ENCODE peak calls at places on chromosomes 13 and 19, in ten cellular contexts. One of them, this sample, is unnamed.

GRCh38 chr13:103243495-103243894 is 177.3 kb upstream of the SLC10A2 start:
- DNase-seq in hepatocyte: no peak
- DNase-seq in tibial artery: no peak
- DNase-seq in vagina: no peak
- DNase-seq in ovary: no peak
- DNase-seq in PC-3: no peak
- DNase-seq in transverse colon: no peak
- DNase-seq in BE2C: no peak
- DNase-seq in stomach: no peak
- DNase-seq in K562: no peak
- DNase-seq in this sample: no peak

GRCh38 chr13:26053418-26053980 is 1.7 kb upstream of the SHISA2 start:
- DNase-seq in hepatocyte: no peak
- DNase-seq in tibial artery: no peak
- DNase-seq in vagina: no peak
- DNase-seq in ovary: no peak
- DNase-seq in PC-3: no peak
- DNase-seq in transverse colon: no peak
- DNase-seq in BE2C: no peak
- DNase-seq in stomach: no peak
- DNase-seq in K562: no peak
- DNase-seq in this sample: no peak

GRCh38 chr19:38183227-38183914 is 40.7 kb downstream of the DPF1 start:
- DNase-seq in hepatocyte: no peak
- DNase-seq in tibial artery: no peak
- DNase-seq in vagina: no peak
- DNase-seq in ovary: peak; percentile 66
- DNase-seq in PC-3: no peak
- DNase-seq in transverse colon: no peak
- DNase-seq in BE2C: peak; percentile 72
- DNase-seq in stomach: no peak
- DNase-seq in K562: peak; percentile 78
- DNase-seq in this sample: no peak

GRCh38 chr13:63085851-63086250 is 1670.2 kb upstream of the PCDH20 start:
- DNase-seq in hepatocyte: no peak
- DNase-seq in tibial artery: no peak
- DNase-seq in vagina: no peak
- DNase-seq in ovary: no peak
- DNase-seq in PC-3: no peak
- DNase-seq in transverse colon: no peak
- DNase-seq in BE2C: no peak
- DNase-seq in stomach: no peak
- DNase-seq in K562: no peak
- DNase-seq in this sample: no peak

GRCh38 chr13:39881887-39882286 is 226.4 kb downstream of the COG6 start:
- DNase-seq in hepatocyte: no peak
- DNase-seq in tibial artery: no peak
- DNase-seq in vagina: no peak
- DNase-seq in ovary: no peak
- DNase-seq in PC-3: no peak
- DNase-seq in transverse colon: no peak
- DNase-seq in BE2C: no peak
- DNase-seq in stomach: no peak
- DNase-seq in K562: no peak
- DNase-seq in this sample: no peak

GRCh38 chr13:110506859-110507566 is 54.5 kb downstream of the RAB20 start:
- DNase-seq in hepatocyte: peak; percentile 82
- DNase-seq in tibial artery: peak; percentile 60
- DNase-seq in vagina: no peak
- DNase-seq in ovary: peak; percentile 79
- DNase-seq in PC-3: peak; percentile 56
- DNase-seq in transverse colon: peak; percentile 90
- DNase-seq in BE2C: no peak
- DNase-seq in stomach: peak; percentile 94
- DNase-seq in K562: peak; percentile 90
- DNase-seq in this sample: no peak

GRCh38 chr19:49343127-49343526 is 7.9 kb downstream of the CD37 start:
- DNase-seq in hepatocyte: no peak
- DNase-seq in tibial artery: no peak
- DNase-seq in vagina: no peak
- DNase-seq in ovary: peak; percentile 14
- DNase-seq in PC-3: no peak
- DNase-seq in transverse colon: peak; percentile 4
- DNase-seq in BE2C: no peak
- DNase-seq in stomach: no peak
- DNase-seq in K562: no peak
- DNase-seq in this sample: no peak

GRCh38 chr19:39177736-39178135 is 19.0 kb upstream of the NCCRP1 start:
- DNase-seq in hepatocyte: no peak
- DNase-seq in tibial artery: no peak
- DNase-seq in vagina: no peak
- DNase-seq in ovary: no peak
- DNase-seq in PC-3: no peak
- DNase-seq in transverse colon: no peak
- DNase-seq in BE2C: no peak
- DNase-seq in stomach: no peak
- DNase-seq in K562: no peak
- DNase-seq in this sample: no peak

GRCh38 chr13:98155475-98156111 is 12.7 kb downstream of the FARP1 start:
- DNase-seq in hepatocyte: no peak
- DNase-seq in tibial artery: no peak
- DNase-seq in vagina: no peak
- DNase-seq in ovary: no peak
- DNase-seq in PC-3: peak; percentile 45
- DNase-seq in transverse colon: no peak
- DNase-seq in BE2C: peak; percentile 28
- DNase-seq in stomach: no peak
- DNase-seq in K562: no peak
- DNase-seq in this sample: peak; percentile 40

GRCh38 chr19:5942991-5943390 is 28.9 kb downstream of the CAPS start:
- DNase-seq in hepatocyte: no peak
- DNase-seq in tibial artery: no peak
- DNase-seq in vagina: no peak
- DNase-seq in ovary: no peak
- DNase-seq in PC-3: no peak
- DNase-seq in transverse colon: no peak
- DNase-seq in BE2C: no peak
- DNase-seq in stomach: no peak
- DNase-seq in K562: no peak
- DNase-seq in this sample: no peak
- H3K36me3 ChIP-seq in hepatocyte: no peaks in the 10 kb centered on the region
- H3K36me3 ChIP-seq in tibial artery: peaks cover 23% of the 10 kb centered on the region
- H3K36me3 ChIP-seq in vagina: no peaks in the 10 kb centered on the region
- H3K36me3 ChIP-seq in ovary: no peaks in the 10 kb centered on the region
- H3K36me3 ChIP-seq in PC-3: peaks cover 44% of the 10 kb centered on the region
- H3K36me3 ChIP-seq in transverse colon: no peaks in the 10 kb centered on the region
- H3K36me3 ChIP-seq in BE2C: peaks cover 50% of the 10 kb centered on the region
- H3K36me3 ChIP-seq in stomach: peaks cover 35% of the 10 kb centered on the region
- H3K36me3 ChIP-seq in K562: peaks cover 55% of the 10 kb centered on the region
- H3K36me3 ChIP-seq in this sample: peaks cover 3% of the 10 kb centered on the region

DNA sequence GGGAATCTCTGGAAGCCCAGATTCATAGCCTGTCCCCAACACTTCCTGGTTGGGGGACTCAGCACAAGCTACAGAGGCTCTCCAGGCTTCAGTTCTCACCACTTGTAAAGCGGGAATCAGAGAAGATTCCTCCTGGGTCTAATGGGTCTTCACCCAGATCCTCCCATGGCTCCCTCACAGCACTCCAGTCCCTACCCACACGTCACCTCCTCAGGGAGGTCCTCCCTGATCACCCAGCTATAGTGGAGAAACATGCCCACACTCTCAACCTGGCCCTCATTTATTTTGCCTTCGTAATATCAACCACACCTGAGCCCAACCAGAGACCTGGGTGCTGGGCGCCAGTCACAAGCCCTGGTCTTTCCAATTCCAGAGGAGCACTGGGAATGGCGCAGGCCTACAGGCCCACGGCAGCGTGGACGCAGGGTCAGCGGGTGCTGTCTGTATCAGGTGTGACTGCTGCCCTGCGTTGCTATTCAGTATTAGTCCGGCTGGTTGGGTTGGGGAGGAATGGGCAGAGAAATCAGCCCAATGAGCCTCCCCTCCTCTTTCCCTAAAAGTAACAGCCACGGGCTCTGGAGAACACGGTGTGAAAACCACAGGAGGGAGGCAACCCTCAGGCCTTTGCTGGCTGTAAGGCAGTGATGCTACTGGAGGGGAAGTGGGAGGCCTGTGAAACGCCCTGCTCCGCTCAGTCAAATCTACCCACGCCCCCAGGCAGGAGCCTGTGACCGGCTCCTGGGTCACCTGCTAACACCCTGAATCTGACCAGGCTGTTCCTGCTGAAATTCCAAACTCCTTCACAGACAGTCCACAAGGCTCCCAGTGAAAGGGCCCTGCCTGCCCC is 5.2 kb downstream of the AKT2 start:
- DNase-seq in hepatocyte: peak; percentile 4
- DNase-seq in tibial artery: no peak
- DNase-seq in vagina: no peak
- DNase-seq in ovary: no peak
- DNase-seq in PC-3: no peak
- DNase-seq in transverse colon: no peak
- DNase-seq in BE2C: no peak
- DNase-seq in stomach: no peak
- DNase-seq in K562: no peak
- DNase-seq in this sample: no peak
- H3K4me1 ChIP-seq in hepatocyte: peaks cover 55% of the 10 kb centered on the region
- H3K4me1 ChIP-seq in tibial artery: no peaks in the 10 kb centered on the region
- H3K4me1 ChIP-seq in vagina: peaks cover 95% of the 10 kb centered on the region
- H3K4me1 ChIP-seq in ovary: peaks cover 63% of the 10 kb centered on the region
- H3K4me1 ChIP-seq in PC-3: no peaks in the 10 kb centered on the region
- H3K4me1 ChIP-seq in transverse colon: peaks cover 61% of the 10 kb centered on the region
- H3K4me1 ChIP-seq in BE2C: peaks cover 2% of the 10 kb centered on the region
- H3K4me1 ChIP-seq in stomach: peaks cover 94% of the 10 kb centered on the region
- H3K4me1 ChIP-seq in K562: peaks cover 63% of the 10 kb centered on the region
- H3K4me1 ChIP-seq in this sample: peaks cover 9% of the 10 kb centered on the region

GRCh38 chr19:56103027-56103614 is 18.0 kb downstream of the ZNF787 start:
- DNase-seq in hepatocyte: no peak
- DNase-seq in tibial artery: no peak
- DNase-seq in vagina: no peak
- DNase-seq in ovary: no peak
- DNase-seq in PC-3: no peak
- DNase-seq in transverse colon: no peak
- DNase-seq in BE2C: no peak
- DNase-seq in stomach: no peak
- DNase-seq in K562: no peak
- DNase-seq in this sample: no peak
- H3K36me3 ChIP-seq in hepatocyte: no peaks in the 10 kb centered on the region
- H3K36me3 ChIP-seq in tibial artery: peaks cover 32% of the 10 kb centered on the region
- H3K36me3 ChIP-seq in vagina: no peaks in the 10 kb centered on the region
- H3K36me3 ChIP-seq in ovary: no peaks in the 10 kb centered on the region
- H3K36me3 ChIP-seq in PC-3: peaks cover 33% of the 10 kb centered on the region
- H3K36me3 ChIP-seq in transverse colon: no peaks in the 10 kb centered on the region
- H3K36me3 ChIP-seq in BE2C: peaks cover 29% of the 10 kb centered on the region
- H3K36me3 ChIP-seq in stomach: peaks cover 54% of the 10 kb centered on the region
- H3K36me3 ChIP-seq in K562: peaks cover 68% of the 10 kb centered on the region
- H3K36me3 ChIP-seq in this sample: peaks cover 48% of the 10 kb centered on the region

GRCh38 chr19:1064661-1065605 is 2.0 kb upstream of the ARHGAP45 start:
- DNase-seq in hepatocyte: peak; percentile 84
- DNase-seq in tibial artery: peak; percentile 59
- DNase-seq in vagina: no peak
- DNase-seq in ovary: peak; percentile 56
- DNase-seq in PC-3: peak; percentile 69
- DNase-seq in transverse colon: peak; percentile 81
- DNase-seq in BE2C: peak; percentile 78
- DNase-seq in stomach: peak; percentile 81
- DNase-seq in K562: peak; percentile 72
- DNase-seq in this sample: no peak

GRCh38 chr19:1063909-1064660 is 2.9 kb upstream of the ARHGAP45 start:
- DNase-seq in hepatocyte: no peak
- DNase-seq in tibial artery: no peak
- DNase-seq in vagina: no peak
- DNase-seq in ovary: peak; percentile 22
- DNase-seq in PC-3: peak; percentile 6
- DNase-seq in transverse colon: peak; percentile 38
- DNase-seq in BE2C: no peak
- DNase-seq in stomach: no peak
- DNase-seq in K562: peak; percentile 42
- DNase-seq in this sample: no peak

GRCh38 chr19:1066748-1067340 is at the start of gene ARHGAP45:
- DNase-seq in hepatocyte: peak; percentile 63
- DNase-seq in tibial artery: no peak
- DNase-seq in vagina: no peak
- DNase-seq in ovary: no peak
- DNase-seq in PC-3: peak; percentile 48
- DNase-seq in transverse colon: peak; percentile 70
- DNase-seq in BE2C: no peak
- DNase-seq in stomach: peak; percentile 60
- DNase-seq in K562: peak; percentile 77
- DNase-seq in this sample: no peak

GRCh38 chr19:1066251-1066747 is 668 bp upstream of the ARHGAP45 start:
- DNase-seq in hepatocyte: peak; percentile 63
- DNase-seq in tibial artery: no peak
- DNase-seq in vagina: no peak
- DNase-seq in ovary: no peak
- DNase-seq in PC-3: peak; percentile 57
- DNase-seq in transverse colon: no peak
- DNase-seq in BE2C: no peak
- DNase-seq in stomach: no peak
- DNase-seq in K562: peak; percentile 54
- DNase-seq in this sample: peak; percentile 39

GRCh38 chr19:1065606-1066109 is 1.3 kb upstream of the ARHGAP45 start:
- DNase-seq in hepatocyte: peak; percentile 75
- DNase-seq in tibial artery: no peak
- DNase-seq in vagina: no peak
- DNase-seq in ovary: peak; percentile 26
- DNase-seq in PC-3: peak; percentile 72
- DNase-seq in transverse colon: peak; percentile 82
- DNase-seq in BE2C: no peak
- DNase-seq in stomach: no peak
- DNase-seq in K562: no peak
- DNase-seq in this sample: no peak
- H3K4me1 ChIP-seq in hepatocyte: peaks cover 28% of the 10 kb centered on the region
- H3K4me1 ChIP-seq in tibial artery: peaks cover 3% of the 10 kb centered on the region
- H3K4me1 ChIP-seq in vagina: peaks cover 51% of the 10 kb centered on the region
- H3K4me1 ChIP-seq in ovary: no peaks in the 10 kb centered on the region
- H3K4me1 ChIP-seq in PC-3: peaks cover 18% of the 10 kb centered on the region
- H3K4me1 ChIP-seq in transverse colon: peaks cover 50% of the 10 kb centered on the region
- H3K4me1 ChIP-seq in BE2C: no peaks in the 10 kb centered on the region
- H3K4me1 ChIP-seq in stomach: peaks cover 66% of the 10 kb centered on the region
- H3K4me1 ChIP-seq in K562: peaks cover 82% of the 10 kb centered on the region
- H3K4me1 ChIP-seq in this sample: peaks cover 12% of the 10 kb centered on the region

GRCh38 chr19:40323705-40324104 is 24.5 kb downstream of the C19orf47 start:
- DNase-seq in hepatocyte: no peak
- DNase-seq in tibial artery: no peak
- DNase-seq in vagina: no peak
- DNase-seq in ovary: no peak
- DNase-seq in PC-3: no peak
- DNase-seq in transverse colon: no peak
- DNase-seq in BE2C: no peak
- DNase-seq in stomach: no peak
- DNase-seq in K562: no peak
- DNase-seq in this sample: no peak
- H3K36me3 ChIP-seq in hepatocyte: no peaks in the 10 kb centered on the region
- H3K36me3 ChIP-seq in tibial artery: peaks cover 90% of the 10 kb centered on the region
- H3K36me3 ChIP-seq in vagina: peaks cover 3% of the 10 kb centered on the region
- H3K36me3 ChIP-seq in ovary: no peaks in the 10 kb centered on the region
- H3K36me3 ChIP-seq in PC-3: no peaks in the 10 kb centered on the region
- H3K36me3 ChIP-seq in transverse colon: no peaks in the 10 kb centered on the region
- H3K36me3 ChIP-seq in BE2C: peaks cover 64% of the 10 kb centered on the region
- H3K36me3 ChIP-seq in stomach: peaks cover 94% of the 10 kb centered on the region
- H3K36me3 ChIP-seq in K562: peaks cover 87% of the 10 kb centered on the region
- H3K36me3 ChIP-seq in this sample: peaks cover 88% of the 10 kb centered on the region